ENCODE peak calls at places on chromosomes 5 and 9, in eight cellular contexts. One of them, this sample, is unnamed.

GRCh38 chr5:5341531-5342292 is 80.8 kb upstream of the ICE1 start:
- DNase-seq in NCI-H1092: no peak
- DNase-seq in RWPE1: no peak
- DNase-seq in EL: peak; percentile 87
- DNase-seq in stimulated activated CD8-positive, alpha-beta memory T cell treated with anti-CD3 and anti-CD28 coated beads, Interleukin-4, amount 100 ng/mL, for 4 hours: no peak
- DNase-seq in AG09319: no peak
- DNase-seq in amygdala: no peak
- DNase-seq in astrocyte of the hippocampus: no peak
- DNase-seq in this sample: no peak

GRCh38 chr9:86732514-86732913 is 214.8 kb downstream of the GAS1 start:
- DNase-seq in amygdala: no peak
- DNase-seq in stimulated activated CD8-positive, alpha-beta memory T cell treated with anti-CD3 and anti-CD28 coated beads, Interleukin-4, amount 100 ng/mL, for 4 hours: no peak
- DNase-seq in RWPE1: peak; percentile 94
- DNase-seq in EL: peak; percentile 87
- DNase-seq in NCI-H1092: no peak
- DNase-seq in AG09319: peak; percentile 77
- DNase-seq in astrocyte of the hippocampus: peak; percentile 83
- DNase-seq in this sample: no peak

GRCh38 chr9:88534456-88535225 is at the start of gene NXNL2:
- DNase-seq in EL: peak; percentile 91
- DNase-seq in AG09319: peak; percentile 81
- DNase-seq in stimulated activated CD8-positive, alpha-beta memory T cell treated with anti-CD3 and anti-CD28 coated beads, Interleukin-4, amount 100 ng/mL, for 4 hours: peak; percentile 22
- DNase-seq in amygdala: peak; percentile 33
- DNase-seq in RWPE1: peak; percentile 93
- DNase-seq in NCI-H1092: no peak
- DNase-seq in astrocyte of the hippocampus: peak; percentile 93
- DNase-seq in this sample: no peak

GRCh38 chr9:111945216-111945615 is 48.6 kb downstream of the UGCG start:
- DNase-seq in stimulated activated CD8-positive, alpha-beta memory T cell treated with anti-CD3 and anti-CD28 coated beads, Interleukin-4, amount 100 ng/mL, for 4 hours: no peak
- DNase-seq in EL: peak; percentile 79
- DNase-seq in RWPE1: no peak
- DNase-seq in amygdala: no peak
- DNase-seq in NCI-H1092: no peak
- DNase-seq in AG09319: no peak
- DNase-seq in astrocyte of the hippocampus: peak; percentile 56
- DNase-seq in this sample: no peak

GRCh38 chr5:79954620-79955019 is 36.4 kb downstream of the MTX3 start:
- DNase-seq in amygdala: no peak
- DNase-seq in stimulated activated CD8-positive, alpha-beta memory T cell treated with anti-CD3 and anti-CD28 coated beads, Interleukin-4, amount 100 ng/mL, for 4 hours: no peak
- DNase-seq in NCI-H1092: no peak
- DNase-seq in astrocyte of the hippocampus: no peak
- DNase-seq in AG09319: no peak
- DNase-seq in RWPE1: no peak
- DNase-seq in EL: no peak
- DNase-seq in this sample: no peak

GRCh38 chr5:121108725-121109124 is 644.6 kb downstream of the PRR16 start:
- DNase-seq in NCI-H1092: no peak
- DNase-seq in stimulated activated CD8-positive, alpha-beta memory T cell treated with anti-CD3 and anti-CD28 coated beads, Interleukin-4, amount 100 ng/mL, for 4 hours: no peak
- DNase-seq in amygdala: no peak
- DNase-seq in EL: no peak
- DNase-seq in AG09319: no peak
- DNase-seq in RWPE1: peak; percentile 8
- DNase-seq in astrocyte of the hippocampus: no peak
- DNase-seq in this sample: no peak

GRCh38 chr5:179287631-179288030 is 57.6 kb downstream of the ADAMTS2 start:
- DNase-seq in RWPE1: no peak
- DNase-seq in NCI-H1092: no peak
- DNase-seq in AG09319: no peak
- DNase-seq in EL: no peak
- DNase-seq in stimulated activated CD8-positive, alpha-beta memory T cell treated with anti-CD3 and anti-CD28 coated beads, Interleukin-4, amount 100 ng/mL, for 4 hours: no peak
- DNase-seq in astrocyte of the hippocampus: no peak
- DNase-seq in amygdala: no peak
- DNase-seq in this sample: no peak

GRCh38 chr9:90044710-90045151 is 439.9 kb downstream of the GADD45G start:
- DNase-seq in amygdala: no peak
- DNase-seq in NCI-H1092: no peak
- DNase-seq in stimulated activated CD8-positive, alpha-beta memory T cell treated with anti-CD3 and anti-CD28 coated beads, Interleukin-4, amount 100 ng/mL, for 4 hours: no peak
- DNase-seq in RWPE1: peak; percentile 71
- DNase-seq in AG09319: no peak
- DNase-seq in astrocyte of the hippocampus: peak; percentile 48
- DNase-seq in EL: no peak
- DNase-seq in this sample: no peak

GRCh38 chr5:153753645-153754432 is 263.4 kb downstream of the GRIA1 start:
- DNase-seq in RWPE1: peak; percentile 86
- DNase-seq in AG09319: no peak
- DNase-seq in EL: no peak
- DNase-seq in amygdala: no peak
- DNase-seq in stimulated activated CD8-positive, alpha-beta memory T cell treated with anti-CD3 and anti-CD28 coated beads, Interleukin-4, amount 100 ng/mL, for 4 hours: no peak
- DNase-seq in NCI-H1092: no peak
- DNase-seq in astrocyte of the hippocampus: peak; percentile 68
- DNase-seq in this sample: no peak

GRCh38 chr9:136052433-136052880 is 42.6 kb downstream of the NACC2 start:
- DNase-seq in stimulated activated CD8-positive, alpha-beta memory T cell treated with anti-CD3 and anti-CD28 coated beads, Interleukin-4, amount 100 ng/mL, for 4 hours: no peak
- DNase-seq in amygdala: peak; percentile 76
- DNase-seq in RWPE1: peak; percentile 55
- DNase-seq in astrocyte of the hippocampus: no peak
- DNase-seq in EL: peak; percentile 70
- DNase-seq in NCI-H1092: no peak
- DNase-seq in AG09319: no peak
- DNase-seq in this sample: no peak

GRCh38 chr5:89698028-89698427 is 711.5 kb downstream of the CETN3 start:
- DNase-seq in amygdala: no peak
- DNase-seq in RWPE1: no peak
- DNase-seq in astrocyte of the hippocampus: no peak
- DNase-seq in AG09319: no peak
- DNase-seq in stimulated activated CD8-positive, alpha-beta memory T cell treated with anti-CD3 and anti-CD28 coated beads, Interleukin-4, amount 100 ng/mL, for 4 hours: no peak
- DNase-seq in EL: no peak
- DNase-seq in NCI-H1092: no peak
- DNase-seq in this sample: no peak

GRCh38 chr9:127991017-127991756 is 10.4 kb upstream of the EEIG1 start:
- DNase-seq in NCI-H1092: no peak
- DNase-seq in astrocyte of the hippocampus: no peak
- DNase-seq in amygdala: no peak
- DNase-seq in EL: no peak
- DNase-seq in AG09319: no peak
- DNase-seq in RWPE1: no peak
- DNase-seq in stimulated activated CD8-positive, alpha-beta memory T cell treated with anti-CD3 and anti-CD28 coated beads, Interleukin-4, amount 100 ng/mL, for 4 hours: no peak
- DNase-seq in this sample: no peak

GRCh38 chr5:137264573-137264972 is 234.6 kb downstream of the SPOCK1 start:
- DNase-seq in AG09319: peak; percentile 68
- DNase-seq in RWPE1: no peak
- DNase-seq in astrocyte of the hippocampus: peak; percentile 28
- DNase-seq in EL: peak; percentile 93
- DNase-seq in NCI-H1092: no peak
- DNase-seq in stimulated activated CD8-positive, alpha-beta memory T cell treated with anti-CD3 and anti-CD28 coated beads, Interleukin-4, amount 100 ng/mL, for 4 hours: no peak
- DNase-seq in amygdala: no peak
- DNase-seq in this sample: no peak

GRCh38 chr9:69865986-69866385 is 45.4 kb downstream of the CFAP95 start:
- DNase-seq in RWPE1: no peak
- DNase-seq in EL: no peak
- DNase-seq in amygdala: no peak
- DNase-seq in NCI-H1092: no peak
- DNase-seq in AG09319: no peak
- DNase-seq in stimulated activated CD8-positive, alpha-beta memory T cell treated with anti-CD3 and anti-CD28 coated beads, Interleukin-4, amount 100 ng/mL, for 4 hours: no peak
- DNase-seq in astrocyte of the hippocampus: no peak
- DNase-seq in this sample: no peak

GRCh38 chr9:114178756-114179450 is 23.6 kb downstream of the COL27A1 start:
- DNase-seq in AG09319: no peak
- DNase-seq in amygdala: no peak
- DNase-seq in NCI-H1092: no peak
- DNase-seq in astrocyte of the hippocampus: no peak
- DNase-seq in RWPE1: no peak
- DNase-seq in EL: peak; percentile 21
- DNase-seq in stimulated activated CD8-positive, alpha-beta memory T cell treated with anti-CD3 and anti-CD28 coated beads, Interleukin-4, amount 100 ng/mL, for 4 hours: no peak
- DNase-seq in this sample: no peak

GRCh38 chr9:74334308-74334707 is 162.8 kb upstream of the RORB start:
- DNase-seq in AG09319: no peak
- DNase-seq in RWPE1: no peak
- DNase-seq in astrocyte of the hippocampus: no peak
- DNase-seq in amygdala: no peak
- DNase-seq in NCI-H1092: no peak
- DNase-seq in EL: no peak
- DNase-seq in stimulated activated CD8-positive, alpha-beta memory T cell treated with anti-CD3 and anti-CD28 coated beads, Interleukin-4, amount 100 ng/mL, for 4 hours: no peak
- DNase-seq in this sample: no peak

GRCh38 chr5:32057157-32058096 is 116.7 kb downstream of the GOLPH3 start:
- DNase-seq in EL: no peak
- DNase-seq in astrocyte of the hippocampus: no peak
- DNase-seq in NCI-H1092: no peak
- DNase-seq in amygdala: no peak
- DNase-seq in RWPE1: no peak
- DNase-seq in stimulated activated CD8-positive, alpha-beta memory T cell treated with anti-CD3 and anti-CD28 coated beads, Interleukin-4, amount 100 ng/mL, for 4 hours: no peak
- DNase-seq in AG09319: no peak
- DNase-seq in this sample: no peak

GRCh38 chr9:121839726-121840500 is 188.5 kb downstream of the DAB2IP start:
- DNase-seq in RWPE1: no peak
- DNase-seq in AG09319: no peak
- DNase-seq in NCI-H1092: no peak
- DNase-seq in amygdala: no peak
- DNase-seq in astrocyte of the hippocampus: no peak
- DNase-seq in EL: no peak
- DNase-seq in stimulated activated CD8-positive, alpha-beta memory T cell treated with anti-CD3 and anti-CD28 coated beads, Interleukin-4, amount 100 ng/mL, for 4 hours: no peak
- DNase-seq in this sample: no peak

GRCh38 chr5:105630803-105631202 is 2039.9 kb downstream of the EFNA5 start:
- DNase-seq in RWPE1: no peak
- DNase-seq in amygdala: no peak
- DNase-seq in stimulated activated CD8-positive, alpha-beta memory T cell treated with anti-CD3 and anti-CD28 coated beads, Interleukin-4, amount 100 ng/mL, for 4 hours: no peak
- DNase-seq in EL: no peak
- DNase-seq in AG09319: no peak
- DNase-seq in astrocyte of the hippocampus: no peak
- DNase-seq in NCI-H1092: no peak
- DNase-seq in this sample: no peak

GRCh38 chr5:3389471-3390026 is 206.1 kb upstream of the IRX1 start:
- DNase-seq in NCI-H1092: no peak
- DNase-seq in astrocyte of the hippocampus: no peak
- DNase-seq in RWPE1: no peak
- DNase-seq in EL: no peak
- DNase-seq in amygdala: no peak
- DNase-seq in stimulated activated CD8-positive, alpha-beta memory T cell treated with anti-CD3 and anti-CD28 coated beads, Interleukin-4, amount 100 ng/mL, for 4 hours: no peak
- DNase-seq in AG09319: no peak
- DNase-seq in this sample: no peak

GRCh38 chr9:89483592-89484474 is 14.1 kb downstream of the SEMA4D start:
- DNase-seq in stimulated activated CD8-positive, alpha-beta memory T cell treated with anti-CD3 and anti-CD28 coated beads, Interleukin-4, amount 100 ng/mL, for 4 hours: no peak
- DNase-seq in RWPE1: no peak
- DNase-seq in AG09319: no peak
- DNase-seq in astrocyte of the hippocampus: no peak
- DNase-seq in NCI-H1092: no peak
- DNase-seq in amygdala: no peak
- DNase-seq in EL: no peak
- DNase-seq in this sample: no peak

GRCh38 chr9:69122391-69123141 is 51.5 kb upstream of the TJP2 start:
- DNase-seq in astrocyte of the hippocampus: peak; percentile 83
- DNase-seq in AG09319: no peak
- DNase-seq in NCI-H1092: no peak
- DNase-seq in stimulated activated CD8-positive, alpha-beta memory T cell treated with anti-CD3 and anti-CD28 coated beads, Interleukin-4, amount 100 ng/mL, for 4 hours: no peak
- DNase-seq in EL: peak; percentile 88
- DNase-seq in amygdala: no peak
- DNase-seq in RWPE1: peak; percentile 77
- DNase-seq in this sample: no peak